ENCODE peak calls at places on chromosomes 1 and 21, in four cellular contexts. One of them, this sample, is unnamed.

GRCh38 chr1:212721388-212722247 is 22.0 kb upstream of the BATF3 start:
- DNase-seq in non-pigmented ciliary epithelial cell: peak
- DNase-seq in activated gamma-delta T cell: no peak
- DNase-seq in stimulated activated CD4-positive, alpha-beta T cell treated with anti-CD3 and anti-CD28 coated beads, Interleukin-2, amount 100 ng/mL, for 48 hours: no peak
- DNase-seq in this sample: no peak

GRCh38 chr1:212037900-212038299 is 2.4 kb downstream of the DTL start:
- DNase-seq in non-pigmented ciliary epithelial cell: no peak
- DNase-seq in activated gamma-delta T cell: no peak
- DNase-seq in stimulated activated CD4-positive, alpha-beta T cell treated with anti-CD3 and anti-CD28 coated beads, Interleukin-2, amount 100 ng/mL, for 48 hours: no peak
- DNase-seq in this sample: no peak

GRCh38 chr1:159921251-159921650 is 4.1 kb downstream of the TAGLN2 start:
- DNase-seq in non-pigmented ciliary epithelial cell: no peak
- DNase-seq in activated gamma-delta T cell: no peak
- DNase-seq in stimulated activated CD4-positive, alpha-beta T cell treated with anti-CD3 and anti-CD28 coated beads, Interleukin-2, amount 100 ng/mL, for 48 hours: no peak
- DNase-seq in this sample: no peak

GRCh38 chr1:159900755-159901335 is 880 bp upstream of the CFAP45 start:
- DNase-seq in non-pigmented ciliary epithelial cell: no peak
- DNase-seq in activated gamma-delta T cell: no peak
- DNase-seq in stimulated activated CD4-positive, alpha-beta T cell treated with anti-CD3 and anti-CD28 coated beads, Interleukin-2, amount 100 ng/mL, for 48 hours: no peak
- DNase-seq in this sample: no peak

GRCh38 chr1:201546093-201546492 is 7.2 kb downstream of the NAV1 start:
- DNase-seq in non-pigmented ciliary epithelial cell: no peak
- DNase-seq in activated gamma-delta T cell: no peak
- DNase-seq in stimulated activated CD4-positive, alpha-beta T cell treated with anti-CD3 and anti-CD28 coated beads, Interleukin-2, amount 100 ng/mL, for 48 hours: no peak
- DNase-seq in this sample: no peak

GRCh38 chr1:36411674-36412648 is 14.3 kb upstream of the LSM10 start:
- DNase-seq in non-pigmented ciliary epithelial cell: no peak
- DNase-seq in activated gamma-delta T cell: no peak
- DNase-seq in stimulated activated CD4-positive, alpha-beta T cell treated with anti-CD3 and anti-CD28 coated beads, Interleukin-2, amount 100 ng/mL, for 48 hours: peak
- DNase-seq in this sample: no peak

GRCh38 chr1:94925561-94926364 is 1.1 kb downstream of the CNN3 start:
- DNase-seq in non-pigmented ciliary epithelial cell: peak
- DNase-seq in activated gamma-delta T cell: no peak
- DNase-seq in stimulated activated CD4-positive, alpha-beta T cell treated with anti-CD3 and anti-CD28 coated beads, Interleukin-2, amount 100 ng/mL, for 48 hours: no peak
- DNase-seq in this sample: no peak

GRCh38 chr1:143720087-143721023 is 251.4 kb downstream of the FAM72C start:
- DNase-seq in non-pigmented ciliary epithelial cell: no peak
- DNase-seq in activated gamma-delta T cell: no peak
- DNase-seq in stimulated activated CD4-positive, alpha-beta T cell treated with anti-CD3 and anti-CD28 coated beads, Interleukin-2, amount 100 ng/mL, for 48 hours: no peak
- DNase-seq in this sample: no peak

GRCh38 chr21:37917612-37918011 is 1.4 kb upstream of the KCNJ6 start:
- DNase-seq in non-pigmented ciliary epithelial cell: peak
- DNase-seq in activated gamma-delta T cell: no peak
- DNase-seq in stimulated activated CD4-positive, alpha-beta T cell treated with anti-CD3 and anti-CD28 coated beads, Interleukin-2, amount 100 ng/mL, for 48 hours: no peak
- DNase-seq in this sample: no peak

GRCh38 chr1:214318356-214318755 is 37.4 kb downstream of the SMYD2 start:
- DNase-seq in non-pigmented ciliary epithelial cell: no peak
- DNase-seq in activated gamma-delta T cell: no peak
- DNase-seq in stimulated activated CD4-positive, alpha-beta T cell treated with anti-CD3 and anti-CD28 coated beads, Interleukin-2, amount 100 ng/mL, for 48 hours: no peak
- DNase-seq in this sample: no peak

GRCh38 chr1:158017800-158018595 is 24.6 kb downstream of the KIRREL1 start:
- DNase-seq in non-pigmented ciliary epithelial cell: no peak
- DNase-seq in activated gamma-delta T cell: no peak
- DNase-seq in stimulated activated CD4-positive, alpha-beta T cell treated with anti-CD3 and anti-CD28 coated beads, Interleukin-2, amount 100 ng/mL, for 48 hours: no peak
- DNase-seq in this sample: no peak

GRCh38 chr1:228083871-228084278 is 1.4 kb downstream of the ARF1 start:
- DNase-seq in non-pigmented ciliary epithelial cell: no peak
- DNase-seq in activated gamma-delta T cell: no peak
- DNase-seq in stimulated activated CD4-positive, alpha-beta T cell treated with anti-CD3 and anti-CD28 coated beads, Interleukin-2, amount 100 ng/mL, for 48 hours: no peak
- DNase-seq in this sample: no peak

GRCh38 chr1:29171089-29171488 is 10.6 kb downstream of the SRSF4 start:
- DNase-seq in non-pigmented ciliary epithelial cell: no peak
- DNase-seq in activated gamma-delta T cell: no peak
- DNase-seq in stimulated activated CD4-positive, alpha-beta T cell treated with anti-CD3 and anti-CD28 coated beads, Interleukin-2, amount 100 ng/mL, for 48 hours: no peak
- DNase-seq in this sample: no peak

GRCh38 chr1:38558476-38559179 is 300.9 kb downstream of the RRAGC start:
- DNase-seq in non-pigmented ciliary epithelial cell: no peak
- DNase-seq in activated gamma-delta T cell: no peak
- DNase-seq in stimulated activated CD4-positive, alpha-beta T cell treated with anti-CD3 and anti-CD28 coated beads, Interleukin-2, amount 100 ng/mL, for 48 hours: no peak
- DNase-seq in this sample: no peak

GRCh38 chr1:206668874-206669410 is 15.8 kb upstream of the MAPKAPK2 start:
- DNase-seq in non-pigmented ciliary epithelial cell: no peak
- DNase-seq in activated gamma-delta T cell: no peak
- DNase-seq in stimulated activated CD4-positive, alpha-beta T cell treated with anti-CD3 and anti-CD28 coated beads, Interleukin-2, amount 100 ng/mL, for 48 hours: no peak
- DNase-seq in this sample: no peak

GRCh38 chr1:100700586-100700985 is 19.0 kb upstream of the VCAM1 start:
- DNase-seq in non-pigmented ciliary epithelial cell: no peak
- DNase-seq in activated gamma-delta T cell: no peak
- DNase-seq in stimulated activated CD4-positive, alpha-beta T cell treated with anti-CD3 and anti-CD28 coated beads, Interleukin-2, amount 100 ng/mL, for 48 hours: no peak
- DNase-seq in this sample: no peak

GRCh38 chr1:204321665-204322064 is 38.1 kb downstream of the PLEKHA6 start:
- DNase-seq in non-pigmented ciliary epithelial cell: no peak
- DNase-seq in activated gamma-delta T cell: no peak
- DNase-seq in stimulated activated CD4-positive, alpha-beta T cell treated with anti-CD3 and anti-CD28 coated beads, Interleukin-2, amount 100 ng/mL, for 48 hours: no peak
- DNase-seq in this sample: no peak

GRCh38 chr1:12249181-12249580 is 19.4 kb downstream of the VPS13D start:
- DNase-seq in non-pigmented ciliary epithelial cell: no peak
- DNase-seq in activated gamma-delta T cell: no peak
- DNase-seq in stimulated activated CD4-positive, alpha-beta T cell treated with anti-CD3 and anti-CD28 coated beads, Interleukin-2, amount 100 ng/mL, for 48 hours: no peak
- DNase-seq in this sample: no peak

GRCh38 chr1:905071-905749 is 18.5 kb upstream of the SAMD11 start:
- DNase-seq in non-pigmented ciliary epithelial cell: no peak
- DNase-seq in activated gamma-delta T cell: no peak
- DNase-seq in stimulated activated CD4-positive, alpha-beta T cell treated with anti-CD3 and anti-CD28 coated beads, Interleukin-2, amount 100 ng/mL, for 48 hours: no peak
- DNase-seq in this sample: no peak

GRCh38 chr1:206635080-206635982 is at the start of gene DYRK3:
- DNase-seq in non-pigmented ciliary epithelial cell: peak
- DNase-seq in activated gamma-delta T cell: peak
- DNase-seq in stimulated activated CD4-positive, alpha-beta T cell treated with anti-CD3 and anti-CD28 coated beads, Interleukin-2, amount 100 ng/mL, for 48 hours: peak
- DNase-seq in this sample: no peak

GRCh38 chr1:214344897-214345296 is 63.9 kb downstream of the SMYD2 start:
- DNase-seq in non-pigmented ciliary epithelial cell: no peak
- DNase-seq in activated gamma-delta T cell: no peak
- DNase-seq in stimulated activated CD4-positive, alpha-beta T cell treated with anti-CD3 and anti-CD28 coated beads, Interleukin-2, amount 100 ng/mL, for 48 hours: no peak
- DNase-seq in this sample: no peak

GRCh38 chr1:87806377-87807094 is 477.9 kb downstream of the LMO4 start:
- DNase-seq in non-pigmented ciliary epithelial cell: no peak
- DNase-seq in activated gamma-delta T cell: no peak
- DNase-seq in stimulated activated CD4-positive, alpha-beta T cell treated with anti-CD3 and anti-CD28 coated beads, Interleukin-2, amount 100 ng/mL, for 48 hours: no peak
- DNase-seq in this sample: no peak

This sample was measured in epithelial cell of proximal tubule.